ENCODE peak calls at places on chromosomes 3 and 15, in ten cellular contexts. Q, H, J, C, Z, A, Y, K, G and D are unnamed samples.

GRCh38 chr3:137385922-137386321 is 378.2 kb upstream of the SOX14 start:
- DNase-seq in Y (no peak), Q (no peak), J (no peak), K (no peak), A (no peak), H (no peak), Z (no peak), G (no peak), C (no peak), D (no peak)

GRCh38 chr3:197135212-197135611 is 105.6 kb upstream of the MELTF start:
- DNase-seq in Q (no peak), J (no peak), H (no peak), K (no peak), Y (no peak), A (peak), G (no peak), C (peak), Z (no peak), D (peak)

GRCh38 chr15:65421360-65422215 is 1.2 kb downstream of the IGDCC4 start:
- DNase-seq in A (peak), K (no peak), Z (peak), Y (peak), H (no peak), C (peak), G (peak), J (peak), Q (no peak), D (no peak)

GRCh38 chr3:124429129-124429815 is 301.0 kb upstream of the UMPS start:
- DNase-seq in H (no peak), Z (peak), J (no peak), C (peak), K (no peak), G (no peak), A (peak), Y (no peak), Q (peak), D (peak)

GRCh38 chr3:131109156-131109555 is 82.5 kb downstream of the NEK11 start:
- DNase-seq in J (no peak), G (no peak), A (no peak), Q (no peak), K (no peak), H (no peak), Z (no peak), C (no peak), Y (no peak), D (no peak)

GRCh38 chr15:62600376-62600775 is 435.3 kb upstream of the C2CD4B start:
- DNase-seq in J (no peak), A (no peak), H (no peak), Z (peak), Y (no peak), G (no peak), K (no peak), C (no peak), Q (no peak), D (no peak)

GRCh38 chr3:175535351-175535750 is 676.2 kb downstream of the NAALADL2 start:
- DNase-seq in G (no peak), Y (no peak), J (no peak), Q (no peak), H (no peak), Z (no peak), A (peak), K (no peak), C (no peak), D (no peak)

GRCh38 chr15:100879461-100880138 is at the start of gene ALDH1A3:
- DNase-seq in Q (no peak), Y (no peak), C (peak), H (no peak), J (peak), K (peak), A (peak), G (no peak), Z (no peak), D (peak)

GRCh38 chr15:57597431-57597830 is 5.7 kb downstream of the MYZAP start:
- DNase-seq in A (no peak), J (no peak), Q (no peak), G (no peak), C (no peak), Y (no peak), Z (no peak), H (no peak), K (no peak), D (no peak)

GRCh38 chr15:85588657-85589056 is 206.1 kb downstream of the KLHL25 start:
- DNase-seq in Z (peak), Q (no peak), A (no peak), G (no peak), C (peak), Y (no peak), H (no peak), K (no peak), J (no peak), D (peak)

GRCh38 chr3:125990253-125990970 is 21.4 kb downstream of the ROPN1B start:
- DNase-seq in H (peak), G (no peak), J (peak), A (peak), Y (peak), Q (no peak), C (peak), Z (peak), K (peak), D (peak)

GRCh38 chr3:128004661-128005060 is 47.6 kb upstream of the SEC61A1 start:
- DNase-seq in K (no peak), Y (no peak), A (no peak), C (no peak), J (no peak), G (no peak), Z (peak), Q (no peak), H (no peak), D (no peak)

GRCh38 chr15:100723323-100723801 is 121.0 kb downstream of the ASB7 start:
- DNase-seq in J (no peak), Z (no peak), Y (no peak), H (no peak), Q (no peak), K (no peak), A (peak), G (no peak), C (no peak), D (no peak)

GRCh38 chr3:42846682-42847522 is 28.8 kb downstream of the CYP8B1 start:
- DNase-seq in Q (no peak), Y (no peak), A (no peak), K (peak), G (no peak), Z (no peak), H (peak), J (no peak), C (no peak), D (no peak)

GRCh38 chr3:43366880-43367279 is 80.5 kb downstream of the SNRK start:
- DNase-seq in Y (no peak), C (no peak), Q (no peak), J (no peak), H (no peak), K (no peak), Z (no peak), A (no peak), G (no peak), D (no peak)

GRCh38 chr3:28989646-28990089 is 291.2 kb upstream of the RBMS3 start:
- DNase-seq in H (no peak), J (no peak), A (peak), C (no peak), G (no peak), Z (no peak), Y (no peak), K (no peak), Q (no peak), D (peak)

GRCh38 chr3:194482196-194482593 is 4.6 kb downstream of the ATP13A3 start:
- DNase-seq in J (no peak), A (peak), Y (no peak), C (no peak), G (no peak), K (no peak), H (no peak), Z (no peak), Q (no peak), D (peak)

GRCh38 chr3:96776818-96777217 is 37.6 kb upstream of the EPHA6 start:
- DNase-seq in G (no peak), A (no peak), Y (no peak), H (no peak), K (peak), Q (no peak), Z (no peak), J (no peak), C (no peak), D (no peak)

GRCh38 chr15:69744421-69745162 is 292.0 kb downstream of the RPLP1 start:
- DNase-seq in Z (no peak), J (no peak), Y (no peak), Q (no peak), G (no peak), H (peak), K (no peak), A (no peak), C (no peak), D (no peak)

GRCh38 chr3:53236112-53236841 is 19.5 kb downstream of the TKT start:
- DNase-seq in J (peak), H (no peak), C (peak), Z (peak), A (peak), G (no peak), Q (peak), Y (no peak), K (peak), D (peak)

GRCh38 chr3:53116956-53117355 is 13.3 kb downstream of the RFT1 start:
- DNase-seq in A (peak), H (no peak), Y (no peak), G (no peak), Z (no peak), K (no peak), Q (no peak), J (no peak), C (no peak), D (no peak)

GRCh38 chr3:32456429-32457130 is 46.1 kb downstream of the CMTM6 start:
- DNase-seq in Y (no peak), G (no peak), H (no peak), Q (no peak), A (no peak), Z (no peak), K (no peak), J (no peak), C (no peak), D (no peak)

GRCh38 chr15:32966512-32966911 is 228.0 kb downstream of the FMN1 start:
- DNase-seq in J (no peak), Q (no peak), A (no peak), C (no peak), K (no peak), G (no peak), H (no peak), Y (no peak), Z (no peak), D (peak)

GRCh38 chr3:30233924-30234666 is 372.3 kb upstream of the TGFBR2 start:
- DNase-seq in G (no peak), Q (no peak), C (no peak), J (no peak), K (no peak), Z (peak), H (no peak), A (peak), Y (no peak), D (peak)

GRCh38 chr15:80420658-80421057 is 16.5 kb downstream of the ARNT2 start:
- DNase-seq in H (no peak), K (no peak), A (no peak), Y (no peak), C (no peak), Q (no peak), G (no peak), J (no peak), Z (no peak), D (no peak)

GRCh38 chr15:77352932-77353331 is 67.0 kb downstream of the PEAK1 start:
- DNase-seq in A (no peak), Y (no peak), C (no peak), K (no peak), Q (no peak), G (no peak), Z (peak), J (no peak), H (no peak), D (no peak)

GRCh38 chr3:46931631-46932441 is 44.7 kb downstream of the CCDC12 start:
- DNase-seq in Z (peak), A (peak), K (peak), Q (no peak), G (no peak), C (no peak), Y (no peak), H (no peak), J (no peak), D (no peak)

GRCh38 chr15:28094732-28095521 is 4.2 kb downstream of the OCA2 start:
- DNase-seq in C (no peak), H (no peak), Z (no peak), Q (no peak), A (peak), Y (no peak), J (no peak), K (peak), G (no peak), D (no peak)

GRCh38 chr15:63256433-63256884 is 20.9 kb upstream of the APH1B start:
- DNase-seq in C (peak), G (peak), K (no peak), Z (peak), J (no peak), Y (peak), H (no peak), Q (peak), A (peak), D (peak)

GRCh38 chr15:80328496-80328895 is 75.7 kb upstream of the ARNT2 start:
- DNase-seq in K (no peak), A (no peak), Q (no peak), Z (no peak), C (no peak), G (no peak), Y (no peak), J (no peak), H (no peak), D (no peak)

GRCh38 chr3:144031938-144032337 is 60.3 kb downstream of the DIPK2A start:
- DNase-seq in Q (no peak), A (peak), H (no peak), K (no peak), Y (no peak), J (no peak), G (no peak), Z (peak), C (peak), D (peak)

GRCh38 chr3:108897883-108898282 is 55.8 kb downstream of the GUCA1C start:
- DNase-seq in G (no peak), H (no peak), K (no peak), C (no peak), Y (no peak), Z (no peak), J (no peak), Q (no peak), A (no peak), D (no peak)

GRCh38 chr15:60518511-60518910 is 39.6 kb upstream of the ICE2 start:
- DNase-seq in Q (no peak), A (no peak), K (no peak), C (no peak), Y (no peak), J (no peak), H (no peak), G (no peak), Z (no peak), D (no peak)

GRCh38 chr3:9149566-9149965 is 99.9 kb downstream of the SRGAP3 start:
- DNase-seq in J (no peak), Y (no peak), H (no peak), Q (no peak), A (no peak), Z (no peak), K (no peak), C (no peak), G (no peak), D (no peak)

GRCh38 chr3:74535281-74535680 is 79.2 kb downstream of the CNTN3 start:
- DNase-seq in G (no peak), Z (no peak), Q (no peak), A (no peak), H (no peak), K (no peak), J (no peak), Y (no peak), C (no peak), D (no peak)

GRCh38 chr3:136699271-136699828 is 52.8 kb downstream of the STAG1 start:
- DNase-seq in A (no peak), Z (no peak), C (no peak), H (no peak), Q (no peak), J (no peak), K (no peak), Y (no peak), G (no peak), D (no peak)

GRCh38 chr3:108301695-108302404 is 5.5 kb downstream of the HHLA2 start:
- DNase-seq in H (no peak), A (peak), C (no peak), Z (no peak), Y (no peak), K (no peak), J (no peak), G (no peak), Q (no peak), D (peak)

GRCh38 chr3:152061296-152061695 is 187.9 kb downstream of the SUCNR1 start:
- DNase-seq in K (no peak), A (peak), H (no peak), G (no peak), Y (no peak), Q (no peak), J (no peak), C (no peak), Z (no peak), D (no peak)

GRCh38 chr15:85760531-85761371 is 34.0 kb downstream of the KLHL25 start:
- DNase-seq in Y (no peak), H (no peak), J (no peak), Z (no peak), G (no peak), K (peak), A (no peak), C (no peak), Q (no peak), D (no peak)

DNA sequence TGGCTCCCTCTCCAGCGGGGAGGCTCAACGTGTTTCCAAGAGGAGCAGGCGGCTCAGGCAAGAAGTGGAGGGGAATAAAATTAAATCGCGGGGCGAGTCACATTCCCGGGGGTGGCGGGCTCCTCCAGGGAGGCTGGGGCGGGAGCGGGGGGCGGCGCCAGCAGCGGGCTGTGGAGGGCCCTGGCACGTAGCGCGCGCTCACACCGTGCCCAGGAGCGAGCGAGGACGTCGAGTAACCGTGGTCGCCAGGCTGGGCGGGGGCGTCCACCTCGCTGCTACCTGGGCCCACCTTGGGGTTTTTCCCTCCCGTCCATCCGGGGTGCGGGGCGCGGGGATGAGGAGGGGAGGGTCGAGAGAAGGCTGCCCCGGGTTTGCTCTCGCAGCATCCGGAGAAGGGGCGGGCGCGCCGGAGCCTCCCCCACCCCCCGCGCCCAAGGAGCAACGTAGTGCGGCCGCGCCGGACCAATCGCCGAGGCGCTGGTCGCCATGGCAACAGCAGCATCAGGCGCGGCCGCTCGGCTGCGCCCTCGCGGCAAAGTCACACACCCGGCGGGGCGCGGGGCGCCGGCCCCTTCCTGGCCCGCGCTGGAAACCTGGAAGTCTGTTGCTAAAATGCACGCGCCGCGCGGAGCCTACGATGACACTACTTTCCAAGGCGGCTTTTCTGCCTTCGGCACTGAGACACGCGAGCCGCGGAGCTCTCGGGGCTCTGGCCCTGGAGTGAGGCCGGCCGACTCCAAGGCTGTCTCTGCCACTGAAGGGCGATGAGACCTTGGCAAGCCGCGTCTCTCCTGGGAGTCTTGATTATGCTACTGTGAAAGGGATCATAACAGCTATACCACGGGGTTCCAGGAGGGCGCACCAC is at the start of gene IQSEC1:
- DNase-seq in C (no peak), Q (no peak), A (no peak), G (peak), Y (peak), Z (peak), J (no peak), H (peak), K (peak), D (no peak)
- H3K4me3 ChIP-seq in C (no peak), Q (no peak), A (no peak), G (peak), Y (peak), Z (no peak), J (no peak), H (peak), K (no peak), D (no peak)

DNA sequence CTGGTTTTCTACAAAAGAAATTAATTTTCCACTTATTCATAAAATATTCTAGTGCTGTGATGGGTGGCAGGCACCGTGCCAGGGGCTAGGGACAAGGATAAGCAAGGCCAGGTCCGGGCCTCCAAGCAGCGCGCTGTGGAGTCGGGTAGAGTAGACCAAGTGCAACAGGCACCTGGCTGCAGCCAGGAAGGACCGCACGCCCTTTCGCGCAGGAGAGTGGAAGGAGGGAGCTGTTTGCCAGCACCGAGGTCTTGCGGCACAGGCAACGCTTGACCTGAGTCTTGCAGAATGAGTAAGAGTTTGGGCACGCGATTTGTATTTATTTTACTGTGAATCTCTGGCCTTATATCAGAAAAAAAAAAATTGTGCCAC is at the start of gene CASR:
- DNase-seq in K (peak), C (no peak), G (no peak), Q (no peak), Z (no peak), J (no peak), A (no peak), Y (no peak), H (no peak), D (no peak)
- H3K4me3 ChIP-seq in K (peak), C (no peak), G (peak), Q (no peak), Z (no peak), J (no peak), A (no peak), Y (peak), H (no peak), D (no peak)

GRCh38 chr3:158808697-158809096 is 6.8 kb downstream of the MFSD1 start:
- DNase-seq in G (no peak), J (no peak), A (peak), C (peak), Y (no peak), K (peak), Q (peak), H (no peak), Z (peak), D (peak)
- H3K4me3 ChIP-seq in G (no peak), J (no peak), A (no peak), C (no peak), Y (no peak), K (no peak), Q (no peak), H (no peak), Z (no peak), D (no peak)

GRCh38 chr3:169146866-169147245 is 516.7 kb downstream of the MECOM start:
- DNase-seq in G (no peak), A (peak), J (no peak), Y (no peak), Z (peak), K (no peak), H (no peak), C (no peak), Q (no peak), D (peak)

GRCh38 chr3:169147246-169148008 is 516.1 kb downstream of the MECOM start:
- DNase-seq in G (peak), H (no peak), Y (peak), C (peak), A (peak), J (no peak), Z (peak), K (peak), Q (no peak), D (peak)

GRCh38 chr3:169144691-169145090 is 518.8 kb downstream of the MECOM start:
- DNase-seq in G (no peak), Q (no peak), C (no peak), K (no peak), A (peak), H (no peak), J (no peak), Y (no peak), Z (peak), D (peak)

GRCh38 chr3:169145551-169145950 is 518.0 kb downstream of the MECOM start:
- DNase-seq in C (no peak), G (no peak), H (no peak), Z (no peak), Q (no peak), J (no peak), K (no peak), A (peak), Y (no peak), D (peak)

DNA sequence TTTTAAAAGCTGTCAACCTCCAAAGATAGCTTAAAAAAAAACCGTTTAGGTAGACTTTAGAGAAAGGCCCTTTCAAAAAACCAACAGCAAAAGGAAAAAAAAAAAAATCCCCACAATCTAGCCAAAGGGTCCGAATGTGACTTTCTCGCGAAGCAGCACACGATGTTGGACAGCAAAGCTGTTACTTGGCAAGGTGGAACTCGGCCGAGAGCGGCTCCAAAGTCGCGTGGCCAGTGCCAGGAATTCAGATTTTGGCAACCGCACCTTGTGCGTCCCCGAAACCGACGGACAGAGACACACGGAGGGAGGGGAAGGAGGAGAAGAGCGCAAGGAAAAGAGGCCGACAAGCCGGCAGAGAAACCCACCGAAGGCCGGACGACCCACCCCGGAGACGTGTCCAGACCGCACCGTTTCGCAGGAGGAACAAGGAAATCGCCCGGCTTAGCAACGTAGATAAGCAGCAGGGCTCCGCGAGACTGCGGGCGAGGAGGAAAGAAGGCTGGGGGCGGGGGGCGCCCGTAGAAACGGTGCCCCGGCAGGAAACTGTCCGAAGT is 517.3 kb downstream of the MECOM start:
- DNase-seq in Q (no peak), H (no peak), Z (peak), J (no peak), G (peak), A (peak), C (peak), Y (no peak), K (peak), D (peak)
- H3K4me3 ChIP-seq in Q (peak), H (no peak), Z (peak), J (peak), G (peak), A (peak), C (peak), Y (peak), K (peak), D (peak)

GRCh38 chr3:115098354-115099073 is 48.6 kb downstream of the ZBTB20 start:
- DNase-seq in Q (no peak), Y (no peak), G (no peak), A (no peak), C (no peak), H (no peak), Z (no peak), K (no peak), J (no peak), D (no peak)
- H3K4me3 ChIP-seq in Q (no peak), Y (no peak), G (no peak), A (no peak), C (no peak), H (no peak), Z (peak), K (peak), J (no peak), D (no peak)